ENCODE peak calls at places on chromosome 17, in eight cellular contexts. Y is K562, X is HCT116, H is prostate gland, I is upper lobe of left lung, B is breast epithelium, Q is transverse colon, S is GM23338. A is an unnamed sample.

GRCh38 chr17:35947156-35947585 is 3.7 kb upstream of the LYZL6 start:
- DNase-seq in Y (peak; percentile 80), X (peak; percentile 46), H (no peak), I (no peak), B (no peak), Q (peak; percentile 62), S (peak; percentile 90), A (no peak)

GRCh38 chr17:62617894-62618472 is 9.5 kb upstream of the MRC2 start:
- DNase-seq in Y (no peak), X (no peak), H (no peak), I (no peak), B (no peak), Q (no peak), S (no peak), A (no peak)

GRCh38 chr17:39982069-39982371 is 1.4 kb downstream of the PSMD3 start:
- DNase-seq in Y (no peak), X (no peak), H (no peak), I (no peak), B (no peak), Q (no peak), S (no peak), A (no peak)

GRCh38 chr17:58755577-58756245 is at the start of gene PPM1E:
- DNase-seq in Y (peak; percentile 81), X (no peak), H (peak; percentile 16), I (peak; percentile 92), B (no peak), Q (peak; percentile 12), S (peak; percentile 98), A (no peak)

GRCh38 chr17:61833536-61834203 is 29.7 kb downstream of the BRIP1 start:
- DNase-seq in Y (no peak), X (peak; percentile 69), H (no peak), I (no peak), B (no peak), Q (no peak), S (peak; percentile 19), A (no peak)

GRCh38 chr17:81516439-81516838 is 3.8 kb upstream of the ACTG1 start:
- DNase-seq in Y (no peak), X (no peak), H (no peak), I (peak; percentile 49), B (no peak), Q (peak; percentile 11), S (no peak), A (no peak)

GRCh38 chr17:9346296-9346926 is 229.2 kb downstream of the STX8 start:
- DNase-seq in Y (no peak), X (no peak), H (no peak), I (no peak), B (no peak), Q (no peak), S (no peak), A (no peak)

GRCh38 chr17:63598284-63598683 is 2.4 kb upstream of the TACO1 start:
- DNase-seq in Y (no peak), X (no peak), H (no peak), I (no peak), B (no peak), Q (no peak), S (no peak), A (no peak)

GRCh38 chr17:80815151-80815561 is 176.5 kb upstream of the CHMP6 start:
- DNase-seq in Y (no peak), X (no peak), H (no peak), I (no peak), B (no peak), Q (no peak), S (no peak), A (peak; percentile 40)

GRCh38 chr17:2808367-2809335 is 12.4 kb downstream of the RAP1GAP2 start:
- DNase-seq in Y (no peak), X (no peak), H (no peak), I (no peak), B (no peak), Q (no peak), S (no peak), A (no peak)

GRCh38 chr17:72308744-72309395 is 188.1 kb downstream of the SOX9 start:
- DNase-seq in Y (no peak), X (no peak), H (no peak), I (no peak), B (no peak), Q (no peak), S (no peak), A (no peak)

GRCh38 chr17:39225974-39226683 is 384 bp upstream of the STAC2 start:
- DNase-seq in Y (peak; percentile 75), X (no peak), H (peak; percentile 50), I (peak; percentile 86), B (peak; percentile 95), Q (peak; percentile 46), S (peak; percentile 99), A (peak; percentile 87)

GRCh38 chr17:4788807-4789700 is at the start of gene GLTPD2:
- DNase-seq in Y (no peak), X (no peak), H (no peak), I (peak; percentile 84), B (no peak), Q (peak; percentile 19), S (peak; percentile 46), A (no peak)

GRCh38 chr17:80892900-80893603 is 98.6 kb upstream of the CHMP6 start:
- DNase-seq in Y (no peak), X (peak; percentile 53), H (no peak), I (peak; percentile 68), B (no peak), Q (no peak), S (no peak), A (no peak)

GRCh38 chr17:2814499-2815341 is 18.5 kb downstream of the RAP1GAP2 start:
- DNase-seq in Y (no peak), X (no peak), H (no peak), I (no peak), B (no peak), Q (peak; percentile 70), S (no peak), A (no peak)

GRCh38 chr17:48037036-48037881 is at the start of gene COPZ2:
- DNase-seq in Y (no peak), X (no peak), H (peak; percentile 37), I (peak; percentile 91), B (peak; percentile 50), Q (peak; percentile 69), S (peak; percentile 61), A (peak; percentile 87)

GRCh38 chr17:48998557-48999440 is 1.6 kb downstream of the IGF2BP1 start:
- DNase-seq in Y (peak; percentile 83), X (no peak), H (no peak), I (no peak), B (no peak), Q (no peak), S (peak; percentile 52), A (no peak)

GRCh38 chr17:65218261-65218660 is 81.1 kb downstream of the RGS9 start:
- DNase-seq in Y (no peak), X (no peak), H (no peak), I (no peak), B (no peak), Q (no peak), S (no peak), A (no peak)

GRCh38 chr17:45223541-45224528 is 2.1 kb downstream of the FMNL1 start:
- DNase-seq in Y (no peak), X (no peak), H (no peak), I (no peak), B (no peak), Q (no peak), S (no peak), A (no peak)

GRCh38 chr17:77546772-77547201 is 406.0 kb downstream of the SEC14L1 start:
- DNase-seq in Y (no peak), X (no peak), H (no peak), I (no peak), B (no peak), Q (peak; percentile 49), S (peak; percentile 79), A (no peak)
- H3K4me3 ChIP-seq in Y (no peak overlapping the region), X (no peak overlapping the region), H (peak overlapping the region; percentile 12), I (no peak overlapping the region), B (no peak overlapping the region), Q (no peak overlapping the region), S (peak overlapping the region; percentile 31), A (peak overlapping the region; percentile 44)

GRCh38 chr17:7703584-7704574 is 1.1 kb upstream of the EFNB3 start:
- DNase-seq in Y (peak; percentile 58), X (no peak), H (no peak), I (no peak), B (peak; percentile 52), Q (no peak), S (peak; percentile 98), A (no peak)
- TF ChIP-seq POLR2AphosphoS5 in Y (no peak), X (no peak), H (no peak), I (no peak), B (no peak), Q (no peak), S (no peak), A (no peak)

GRCh38 chr17:21284319-21285163 is at the start of gene MAP2K3:
- DNase-seq in Y (peak; percentile 97), X (peak; percentile 98), H (peak; percentile 100), I (peak; percentile 99), B (peak; percentile 99), Q (peak; percentile 100), S (peak; percentile 100), A (peak; percentile 100)

GRCh38 chr17:21283482-21284318 is 811 bp upstream of the MAP2K3 start:
- DNase-seq in Y (no peak), X (peak; percentile 22), H (no peak), I (peak; percentile 90), B (no peak), Q (peak; percentile 53), S (peak; percentile 63), A (peak; percentile 79)

GRCh38 chr17:21286771-21287702 is 2.5 kb downstream of the MAP2K3 start:
- DNase-seq in Y (no peak), X (peak; percentile 12), H (no peak), I (no peak), B (no peak), Q (peak; percentile 81), S (no peak), A (no peak)

GRCh38 chr17:21286066-21286770 is 1.7 kb downstream of the MAP2K3 start:
- DNase-seq in Y (peak; percentile 66), X (peak; percentile 81), H (peak; percentile 83), I (no peak), B (peak; percentile 89), Q (peak; percentile 92), S (no peak), A (peak; percentile 98)

DNA sequence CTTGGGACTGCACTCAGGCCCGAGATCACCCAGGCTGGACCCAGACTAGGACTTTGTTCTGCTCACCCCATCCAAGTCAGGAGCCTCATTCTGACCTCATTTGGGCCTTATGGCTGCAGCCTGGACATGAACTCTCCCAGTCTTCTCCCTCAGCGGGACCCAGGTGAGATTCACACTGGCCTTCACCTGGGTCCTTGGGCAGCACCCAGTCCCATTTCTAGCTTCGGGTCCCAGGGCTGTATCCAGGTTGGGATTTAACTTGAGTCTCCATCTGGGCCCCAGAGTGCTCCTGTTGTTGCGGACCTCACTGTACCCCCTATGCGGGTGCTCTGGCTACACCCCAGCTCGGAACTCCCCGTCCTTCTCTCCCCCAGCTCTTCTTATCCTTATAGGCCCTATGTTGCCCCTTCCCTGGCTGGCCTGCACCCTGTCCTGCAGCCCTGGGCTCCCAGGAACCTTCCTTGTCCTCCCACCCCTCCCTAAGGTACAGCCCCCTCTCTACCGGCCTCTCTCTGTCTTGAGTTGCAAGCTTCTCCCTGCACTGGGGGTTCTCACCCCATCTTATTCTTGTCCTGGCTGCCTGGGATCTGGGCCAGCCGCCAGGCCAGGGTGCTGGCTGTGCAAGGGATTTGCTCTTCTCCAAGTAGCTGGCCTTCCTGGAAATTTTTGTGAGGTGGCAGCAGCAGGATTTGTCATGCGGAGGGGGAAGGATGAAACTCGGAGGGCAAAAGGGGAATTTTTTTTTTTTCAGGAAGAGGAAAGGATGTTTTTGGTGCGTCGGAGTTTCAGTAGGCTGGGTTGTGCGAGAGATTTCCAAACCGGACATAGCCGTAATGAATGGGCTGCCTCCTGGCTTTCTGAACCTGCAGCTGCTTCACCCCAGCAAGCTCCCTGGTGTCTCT is 904 bp downstream of the MAP2K3 start:
- DNase-seq in Y (peak; percentile 20), X (no peak), H (no peak), I (peak; percentile 82), B (peak; percentile 53), Q (peak; percentile 51), S (no peak), A (peak; percentile 81)
- TF ChIP-seq CTCF in Y (no peak), X (no peak), H (no peak), I (no peak), B (no peak), Q (no peak), S (no peak), A (no peak)

GRCh38 chr17:83079766-83080616 is 582 bp downstream of the METRNL start:
- DNase-seq in Y (no peak), X (no peak), H (no peak), I (peak; percentile 90), B (no peak), Q (no peak), S (no peak), A (no peak)
- H3K4me3 ChIP-seq in Y (peak overlapping the region; percentile 66), X (peak overlapping the region; percentile 64), H (peak overlapping the region; percentile 71), I (peak overlapping the region; percentile 59), B (peak overlapping the region; percentile 89), Q (peak overlapping the region; percentile 92), S (peak overlapping the region; percentile 59), A (peak overlapping the region; percentile 73)